ENCODE peak calls at places on chromosomes 3 and 15, in eight cellular contexts. One of them, this sample, is unnamed.

GRCh38 chr3:14641346-14641745 is 10.2 kb upstream of the CCDC174 start:
- DNase-seq in HCT116: no peak
- DNase-seq in tibial artery: no peak
- DNase-seq in dorsolateral prefrontal cortex: no peak
- DNase-seq in brain microvascular endothelial cell: no peak
- DNase-seq in substantia nigra: no peak
- DNase-seq in keratinocyte: no peak
- DNase-seq in kidney: no peak
- DNase-seq in this sample: no peak

GRCh38 chr3:134148534-134148933 is 102.1 kb downstream of the RYK start:
- DNase-seq in tibial artery: no peak
- DNase-seq in HCT116: no peak
- DNase-seq in brain microvascular endothelial cell: no peak
- DNase-seq in kidney: no peak
- DNase-seq in keratinocyte: no peak
- DNase-seq in dorsolateral prefrontal cortex: no peak
- DNase-seq in substantia nigra: no peak
- DNase-seq in this sample: no peak

GRCh38 chr15:59866642-59867041 is 137.5 kb upstream of the FOXB1 start:
- DNase-seq in brain microvascular endothelial cell: no peak
- DNase-seq in kidney: no peak
- DNase-seq in substantia nigra: no peak
- DNase-seq in HCT116: no peak
- DNase-seq in dorsolateral prefrontal cortex: no peak
- DNase-seq in tibial artery: no peak
- DNase-seq in keratinocyte: no peak
- DNase-seq in this sample: no peak

GRCh38 chr15:40743921-40744809 is 10.9 kb downstream of the RMDN3 start:
- DNase-seq in kidney: no peak
- DNase-seq in keratinocyte: peak
- DNase-seq in tibial artery: no peak
- DNase-seq in HCT116: no peak
- DNase-seq in substantia nigra: no peak
- DNase-seq in dorsolateral prefrontal cortex: no peak
- DNase-seq in brain microvascular endothelial cell: peak
- DNase-seq in this sample: no peak

GRCh38 chr15:31342781-31343626 is 16.4 kb downstream of the KLF13 start:
- DNase-seq in kidney: no peak
- DNase-seq in substantia nigra: no peak
- DNase-seq in brain microvascular endothelial cell: no peak
- DNase-seq in tibial artery: no peak
- DNase-seq in dorsolateral prefrontal cortex: no peak
- DNase-seq in keratinocyte: no peak
- DNase-seq in HCT116: no peak
- DNase-seq in this sample: no peak

GRCh38 chr3:126567696-126568438 is 9.1 kb upstream of the C3orf22 start:
- DNase-seq in kidney: no peak
- DNase-seq in tibial artery: no peak
- DNase-seq in substantia nigra: no peak
- DNase-seq in brain microvascular endothelial cell: no peak
- DNase-seq in HCT116: no peak
- DNase-seq in dorsolateral prefrontal cortex: no peak
- DNase-seq in keratinocyte: no peak
- DNase-seq in this sample: no peak

GRCh38 chr15:42165081-42165480 is 8.6 kb upstream of the PLA2G4F start:
- DNase-seq in brain microvascular endothelial cell: no peak
- DNase-seq in tibial artery: no peak
- DNase-seq in keratinocyte: no peak
- DNase-seq in kidney: no peak
- DNase-seq in dorsolateral prefrontal cortex: no peak
- DNase-seq in HCT116: no peak
- DNase-seq in substantia nigra: no peak
- DNase-seq in this sample: no peak

GRCh38 chr3:16846373-16847078 is 38.2 kb upstream of the PLCL2 start:
- DNase-seq in brain microvascular endothelial cell: no peak
- DNase-seq in dorsolateral prefrontal cortex: no peak
- DNase-seq in keratinocyte: no peak
- DNase-seq in kidney: no peak
- DNase-seq in tibial artery: no peak
- DNase-seq in HCT116: no peak
- DNase-seq in substantia nigra: no peak
- DNase-seq in this sample: no peak

GRCh38 chr3:52055537-52056351 is 627 bp downstream of the DUSP7 start:
- DNase-seq in brain microvascular endothelial cell: no peak
- DNase-seq in dorsolateral prefrontal cortex: no peak
- DNase-seq in substantia nigra: no peak
- DNase-seq in keratinocyte: no peak
- DNase-seq in HCT116: no peak
- DNase-seq in kidney: peak
- DNase-seq in tibial artery: no peak
- DNase-seq in this sample: no peak

GRCh38 chr3:105427332-105427731 is 60.6 kb downstream of the ALCAM start:
- DNase-seq in kidney: no peak
- DNase-seq in brain microvascular endothelial cell: no peak
- DNase-seq in HCT116: no peak
- DNase-seq in substantia nigra: no peak
- DNase-seq in keratinocyte: no peak
- DNase-seq in dorsolateral prefrontal cortex: no peak
- DNase-seq in tibial artery: no peak
- DNase-seq in this sample: no peak

GRCh38 chr15:63608989-63609388 is 11.8 kb downstream of the FBXL22 start:
- DNase-seq in dorsolateral prefrontal cortex: no peak
- DNase-seq in brain microvascular endothelial cell: no peak
- DNase-seq in kidney: no peak
- DNase-seq in HCT116: no peak
- DNase-seq in substantia nigra: no peak
- DNase-seq in tibial artery: no peak
- DNase-seq in keratinocyte: no peak
- DNase-seq in this sample: no peak

GRCh38 chr15:78146437-78147154 is 2.6 kb upstream of the IDH3A start:
- DNase-seq in HCT116: no peak
- DNase-seq in dorsolateral prefrontal cortex: no peak
- DNase-seq in kidney: no peak
- DNase-seq in brain microvascular endothelial cell: no peak
- DNase-seq in substantia nigra: no peak
- DNase-seq in keratinocyte: no peak
- DNase-seq in tibial artery: no peak
- DNase-seq in this sample: no peak

GRCh38 chr15:65408370-65409283 is 14.1 kb downstream of the IGDCC4 start:
- DNase-seq in keratinocyte: no peak
- DNase-seq in dorsolateral prefrontal cortex: no peak
- DNase-seq in kidney: peak
- DNase-seq in HCT116: no peak
- DNase-seq in substantia nigra: no peak
- DNase-seq in brain microvascular endothelial cell: no peak
- DNase-seq in tibial artery: no peak
- DNase-seq in this sample: no peak

GRCh38 chr3:191301017-191301416 is 28.2 kb upstream of the CCDC50 start:
- DNase-seq in kidney: no peak
- DNase-seq in dorsolateral prefrontal cortex: no peak
- DNase-seq in tibial artery: no peak
- DNase-seq in brain microvascular endothelial cell: no peak
- DNase-seq in substantia nigra: no peak
- DNase-seq in keratinocyte: no peak
- DNase-seq in HCT116: no peak
- DNase-seq in this sample: no peak

GRCh38 chr3:63921741-63922482 is 9.7 kb upstream of the SCAANT1 start:
- DNase-seq in substantia nigra: no peak
- DNase-seq in tibial artery: no peak
- DNase-seq in dorsolateral prefrontal cortex: no peak
- DNase-seq in HCT116: no peak
- DNase-seq in kidney: no peak
- DNase-seq in keratinocyte: no peak
- DNase-seq in brain microvascular endothelial cell: no peak
- DNase-seq in this sample: no peak

GRCh38 chr3:59290358-59290757 is 240.5 kb upstream of the CFAP20DC start:
- DNase-seq in brain microvascular endothelial cell: no peak
- DNase-seq in tibial artery: no peak
- DNase-seq in kidney: no peak
- DNase-seq in dorsolateral prefrontal cortex: no peak
- DNase-seq in HCT116: no peak
- DNase-seq in keratinocyte: no peak
- DNase-seq in substantia nigra: no peak
- DNase-seq in this sample: no peak

GRCh38 chr3:46849686-46850467 is 13.4 kb downstream of the MYL3 start:
- DNase-seq in brain microvascular endothelial cell: no peak
- DNase-seq in keratinocyte: no peak
- DNase-seq in dorsolateral prefrontal cortex: no peak
- DNase-seq in HCT116: no peak
- DNase-seq in tibial artery: peak
- DNase-seq in kidney: peak
- DNase-seq in substantia nigra: no peak
- DNase-seq in this sample: no peak

GRCh38 chr3:66971245-66971644 is 26.9 kb upstream of the KBTBD8 start:
- DNase-seq in tibial artery: no peak
- DNase-seq in kidney: no peak
- DNase-seq in keratinocyte: no peak
- DNase-seq in HCT116: no peak
- DNase-seq in substantia nigra: no peak
- DNase-seq in dorsolateral prefrontal cortex: no peak
- DNase-seq in brain microvascular endothelial cell: no peak
- DNase-seq in this sample: no peak

GRCh38 chr3:122626515-122627180 is 49.2 kb downstream of the PARP15 start:
- DNase-seq in keratinocyte: no peak
- DNase-seq in kidney: no peak
- DNase-seq in HCT116: no peak
- DNase-seq in substantia nigra: no peak
- DNase-seq in brain microvascular endothelial cell: no peak
- DNase-seq in dorsolateral prefrontal cortex: no peak
- DNase-seq in tibial artery: no peak
- DNase-seq in this sample: no peak

GRCh38 chr15:96947830-96948229 is 617.3 kb downstream of the NR2F2 start:
- DNase-seq in tibial artery: no peak
- DNase-seq in keratinocyte: no peak
- DNase-seq in HCT116: no peak
- DNase-seq in dorsolateral prefrontal cortex: no peak
- DNase-seq in kidney: no peak
- DNase-seq in substantia nigra: no peak
- DNase-seq in brain microvascular endothelial cell: peak
- DNase-seq in this sample: no peak

GRCh38 chr3:50205719-50206276 is 727 bp downstream of the SLC38A3 start:
- DNase-seq in keratinocyte: no peak
- DNase-seq in HCT116: peak
- DNase-seq in dorsolateral prefrontal cortex: no peak
- DNase-seq in substantia nigra: no peak
- DNase-seq in tibial artery: no peak
- DNase-seq in kidney: no peak
- DNase-seq in brain microvascular endothelial cell: no peak
- DNase-seq in this sample: no peak

GRCh38 chr3:157135671-157136396 is 24.1 kb downstream of the CCNL1 start:
- DNase-seq in brain microvascular endothelial cell: peak
- DNase-seq in substantia nigra: no peak
- DNase-seq in HCT116: no peak
- DNase-seq in kidney: peak
- DNase-seq in dorsolateral prefrontal cortex: no peak
- DNase-seq in keratinocyte: no peak
- DNase-seq in tibial artery: peak
- DNase-seq in this sample: peak
- H3K27ac ChIP-seq in brain microvascular endothelial cell: peak
- H3K27ac ChIP-seq in substantia nigra: peak
- H3K27ac ChIP-seq in HCT116: no peak
- H3K27ac ChIP-seq in kidney: no peak
- H3K27ac ChIP-seq in dorsolateral prefrontal cortex: peak
- H3K27ac ChIP-seq in keratinocyte: no peak
- H3K27ac ChIP-seq in tibial artery: peak
- H3K27ac ChIP-seq in this sample: peak

GRCh38 chr3:116306720-116307119 is 138.6 kb downstream of the LSAMP start:
- DNase-seq in tibial artery: no peak
- DNase-seq in kidney: no peak
- DNase-seq in keratinocyte: no peak
- DNase-seq in substantia nigra: no peak
- DNase-seq in HCT116: no peak
- DNase-seq in brain microvascular endothelial cell: no peak
- DNase-seq in dorsolateral prefrontal cortex: no peak
- DNase-seq in this sample: no peak
- H3K27ac ChIP-seq in tibial artery: no peak
- H3K27ac ChIP-seq in kidney: no peak
- H3K27ac ChIP-seq in keratinocyte: no peak
- H3K27ac ChIP-seq in substantia nigra: no peak
- H3K27ac ChIP-seq in HCT116: no peak
- H3K27ac ChIP-seq in brain microvascular endothelial cell: no peak
- H3K27ac ChIP-seq in dorsolateral prefrontal cortex: no peak
- H3K27ac ChIP-seq in this sample: no peak

GRCh38 chr15:93028632-93029612 is 60.1 kb downstream of the RGMA start:
- DNase-seq in keratinocyte: peak
- DNase-seq in kidney: peak
- DNase-seq in dorsolateral prefrontal cortex: peak
- DNase-seq in HCT116: no peak
- DNase-seq in tibial artery: peak
- DNase-seq in brain microvascular endothelial cell: peak
- DNase-seq in substantia nigra: peak
- DNase-seq in this sample: no peak

GRCh38 chr15:93028111-93028631 is 60.8 kb downstream of the RGMA start:
- DNase-seq in dorsolateral prefrontal cortex: no peak
- DNase-seq in tibial artery: no peak
- DNase-seq in substantia nigra: no peak
- DNase-seq in brain microvascular endothelial cell: no peak
- DNase-seq in kidney: peak
- DNase-seq in HCT116: no peak
- DNase-seq in keratinocyte: no peak
- DNase-seq in this sample: no peak

GRCh38 chr15:93030430-93031102 is 58.4 kb downstream of the RGMA start:
- DNase-seq in dorsolateral prefrontal cortex: peak
- DNase-seq in keratinocyte: no peak
- DNase-seq in substantia nigra: peak
- DNase-seq in tibial artery: peak
- DNase-seq in brain microvascular endothelial cell: peak
- DNase-seq in HCT116: peak
- DNase-seq in kidney: peak
- DNase-seq in this sample: peak

GRCh38 chr15:93031103-93031464 is 57.9 kb downstream of the RGMA start:
- DNase-seq in substantia nigra: no peak
- DNase-seq in dorsolateral prefrontal cortex: no peak
- DNase-seq in brain microvascular endothelial cell: no peak
- DNase-seq in tibial artery: peak
- DNase-seq in kidney: peak
- DNase-seq in HCT116: no peak
- DNase-seq in keratinocyte: no peak
- DNase-seq in this sample: no peak

GRCh38 chr15:93029613-93030429 is 59.2 kb downstream of the RGMA start:
- DNase-seq in tibial artery: no peak
- DNase-seq in kidney: peak
- DNase-seq in HCT116: no peak
- DNase-seq in dorsolateral prefrontal cortex: no peak
- DNase-seq in brain microvascular endothelial cell: peak
- DNase-seq in substantia nigra: no peak
- DNase-seq in keratinocyte: no peak
- DNase-seq in this sample: no peak
- H3K27ac ChIP-seq in tibial artery: peak
- H3K27ac ChIP-seq in kidney: peak
- H3K27ac ChIP-seq in HCT116: no peak
- H3K27ac ChIP-seq in dorsolateral prefrontal cortex: peak
- H3K27ac ChIP-seq in brain microvascular endothelial cell: no peak
- H3K27ac ChIP-seq in substantia nigra: peak
- H3K27ac ChIP-seq in keratinocyte: peak
- H3K27ac ChIP-seq in this sample: peak

DNA sequence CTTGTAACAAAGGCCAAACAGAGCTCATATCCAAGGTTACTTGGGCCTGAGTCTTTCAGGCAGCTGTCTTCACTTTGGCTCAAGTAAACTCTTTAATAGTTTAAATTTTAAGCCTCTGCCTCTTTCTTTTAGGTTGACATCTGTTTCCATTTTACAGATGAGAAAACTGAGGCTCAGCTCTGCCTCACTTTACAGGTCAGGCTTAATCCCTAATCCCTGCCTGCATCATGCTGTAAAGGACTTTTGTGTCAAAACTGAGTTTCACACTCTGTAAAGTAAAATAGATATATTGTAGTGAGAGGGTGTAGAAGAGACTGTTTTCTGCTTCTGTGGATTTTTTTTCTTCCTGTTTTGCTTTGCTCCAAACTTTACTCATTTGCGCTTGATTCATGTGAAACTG is 11.1 kb downstream of the FLNB start:
- DNase-seq in tibial artery: no peak
- DNase-seq in HCT116: no peak
- DNase-seq in keratinocyte: no peak
- DNase-seq in substantia nigra: no peak
- DNase-seq in brain microvascular endothelial cell: no peak
- DNase-seq in kidney: no peak
- DNase-seq in dorsolateral prefrontal cortex: no peak
- DNase-seq in this sample: no peak
- H3K27ac ChIP-seq in tibial artery: peak
- H3K27ac ChIP-seq in HCT116: no peak
- H3K27ac ChIP-seq in keratinocyte: peak
- H3K27ac ChIP-seq in substantia nigra: no peak
- H3K27ac ChIP-seq in brain microvascular endothelial cell: no peak
- H3K27ac ChIP-seq in kidney: no peak
- H3K27ac ChIP-seq in dorsolateral prefrontal cortex: no peak
- H3K27ac ChIP-seq in this sample: no peak